ENCODE peak calls at places on chromosomes 4 and X, in six cellular contexts. F is neuronal stem cell, U is mesendoderm, I is H9, D is mesenchymal stem cell, M is H1. S is an unnamed sample.
A peak's percentile ranks its signal among the peaks of the same experiment; 100 is the strongest.

GRCh38 chr4:128737098-128737513 is 72.4 kb upstream of the JADE1 start:
- DNase-seq in M (no peak), U (peak; percentile 32), D (no peak), I (peak; percentile 29), F (no peak), S (no peak)

GRCh38 chr4:147760695-147761094 is 28.8 kb downstream of the ARHGAP10 start:
- DNase-seq in M (no peak), F (no peak), D (no peak), I (no peak), U (no peak), S (no peak)

GRCh38 chrX:132209527-132209926 is 9.7 kb downstream of the RAP2C start:
- DNase-seq in U (no peak), M (no peak), F (no peak), D (peak; percentile 22), I (no peak), S (peak; percentile 43)

GRCh38 chrX:53357799-53358530 is 64.5 kb downstream of the SMC1A start:
- DNase-seq in F (peak; percentile 3), D (peak; percentile 69), U (peak; percentile 86), M (no peak), I (peak; percentile 37), S (peak; percentile 48)

GRCh38 chr4:95643627-95644026 is 94.9 kb upstream of the UNC5C start:
- DNase-seq in D (no peak), U (no peak), F (no peak), I (no peak), M (no peak), S (no peak)

GRCh38 chr4:134019657-134020056 is 181.9 kb downstream of the PABPC4L start:
- DNase-seq in D (no peak), F (no peak), U (no peak), M (no peak), I (no peak), S (no peak)

GRCh38 chr4:8079031-8079885 is 79.4 kb downstream of the ABLIM2 start:
- DNase-seq in U (peak; percentile 93), D (no peak), F (no peak), M (no peak), I (no peak), S (no peak)

GRCh38 chr4:62512271-62512670 is 1312.1 kb downstream of the ADGRL3 start:
- DNase-seq in I (no peak), M (no peak), D (no peak), F (no peak), U (peak; percentile 87), S (no peak)

GRCh38 chr4:61160484-61160883 is 39.6 kb upstream of the ADGRL3 start:
- DNase-seq in M (no peak), F (no peak), I (no peak), U (peak; percentile 54), D (no peak), S (no peak)

GRCh38 chr4:55615008-55615407 is 21.1 kb downstream of the NMU start:
- DNase-seq in D (no peak), M (no peak), U (no peak), F (no peak), I (no peak), S (no peak)

GRCh38 chr4:84530449-84530848 is 31.4 kb upstream of the NKX6-1 start:
- DNase-seq in D (peak; percentile 8), U (no peak), M (no peak), I (no peak), F (no peak), S (peak; percentile 4)

GRCh38 chr4:72006576-72006975 is 25.2 kb upstream of the NPFFR2 start:
- DNase-seq in I (no peak), M (no peak), D (peak; percentile 58), F (no peak), U (no peak), S (peak; percentile 56)

GRCh38 chr4:37628977-37629609 is 57.1 kb downstream of the RELL1 start:
- DNase-seq in F (no peak), U (peak; percentile 33), M (no peak), D (peak; percentile 80), I (no peak), S (peak; percentile 87)

GRCh38 chr4:104879367-104879766 is 267.3 kb upstream of the TET2 start:
- DNase-seq in F (no peak), I (no peak), D (no peak), U (no peak), M (no peak), S (no peak)

GRCh38 chr4:71692963-71693362 is 90.9 kb downstream of the GC start:
- DNase-seq in F (no peak), U (no peak), I (no peak), M (no peak), D (no peak), S (no peak)

GRCh38 chr4:2797188-2797544 is 4.3 kb downstream of the SH3BP2 start:
- DNase-seq in F (no peak), D (no peak), I (no peak), U (no peak), M (no peak), S (no peak)

GRCh38 chrX:118975831-118976598 is 1.6 kb downstream of the LONRF3 start:
- DNase-seq in D (peak; percentile 53), I (no peak), M (no peak), F (no peak), U (peak; percentile 21), S (peak; percentile 3)

GRCh38 chr4:78520808-78521226 is 30.8 kb upstream of the ANXA3 start:
- DNase-seq in M (no peak), I (no peak), D (no peak), U (no peak), F (no peak), S (peak; percentile 15)

GRCh38 chr4:2256781-2257191 is 5.1 kb downstream of the MXD4 start:
- DNase-seq in U (no peak), M (no peak), I (no peak), F (no peak), D (no peak), S (no peak)

GRCh38 chr4:151766691-151767090 is 5.9 kb upstream of the GATB start:
- DNase-seq in I (no peak), D (no peak), U (peak; percentile 39), F (no peak), M (no peak), S (no peak)

GRCh38 chr4:16835597-16836247 is 62.7 kb downstream of the LDB2 start:
- DNase-seq in I (no peak), D (no peak), M (no peak), F (no peak), U (no peak), S (no peak)

GRCh38 chrX:17413228-17413627 is 38.2 kb downstream of the NHS start:
- DNase-seq in I (no peak), M (no peak), U (no peak), F (no peak), D (peak; percentile 50), S (peak; percentile 88)

GRCh38 chr4:169907705-169908104 is 118.5 kb downstream of the MFAP3L start:
- DNase-seq in M (no peak), U (no peak), D (no peak), F (no peak), I (no peak), S (no peak)

DNA sequence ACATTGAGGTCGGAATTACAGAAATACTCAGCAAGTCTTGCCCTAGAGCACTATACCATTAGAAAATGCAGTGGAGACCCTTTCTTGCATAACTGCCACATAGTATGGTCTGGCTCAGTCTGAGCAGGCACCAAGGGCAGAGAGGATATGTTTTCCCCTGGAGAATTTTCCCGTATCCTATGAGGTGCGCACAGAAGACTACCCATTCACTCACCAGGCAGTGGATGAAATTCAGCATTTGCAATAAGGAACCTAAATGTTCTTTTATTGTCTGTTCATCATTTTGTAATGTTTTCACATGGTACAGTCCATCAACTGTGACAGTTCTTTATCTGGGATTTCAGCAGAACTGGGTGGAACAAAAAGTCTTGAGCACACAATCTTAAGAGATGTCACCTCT is 15.5 kb downstream of the JADE3 start:
- DNase-seq in U (no peak), I (no peak), D (no peak), F (no peak), M (no peak), S (no peak)
- H2BK15ac ChIP-seq in U (no peak overlapping the region), I (no peak overlapping the region), D (no peak overlapping the region), F (no peak overlapping the region), M (no peak overlapping the region), S (no peak overlapping the region)

DNA sequence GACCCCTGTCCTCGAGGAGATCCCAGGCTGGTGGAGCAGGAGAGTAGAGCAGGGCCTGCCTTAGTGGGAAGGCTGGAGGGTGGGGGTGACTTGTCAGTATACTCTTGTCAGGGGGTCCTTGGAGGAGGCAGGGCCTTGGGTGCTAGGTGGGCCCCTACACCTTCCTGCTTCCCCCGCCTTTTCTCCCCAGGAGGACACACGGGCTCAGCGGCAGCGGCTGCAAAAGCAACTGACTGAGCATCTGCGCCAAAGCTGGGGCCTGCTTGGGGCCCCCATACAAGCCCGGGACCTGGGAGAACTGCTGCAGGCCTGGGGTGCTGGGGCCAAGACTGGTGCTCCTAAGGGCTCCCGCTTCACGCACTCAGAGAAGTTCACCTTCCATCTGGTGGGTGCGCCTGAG is 11.3 kb downstream of the CCDC22 start:
- DNase-seq in I (no peak), D (no peak), M (no peak), U (no peak), F (no peak), S (no peak)
- H2BK15ac ChIP-seq in I (no peak overlapping the region), D (no peak overlapping the region), M (no peak overlapping the region), U (no peak overlapping the region), F (no peak overlapping the region), S (no peak overlapping the region)

DNA sequence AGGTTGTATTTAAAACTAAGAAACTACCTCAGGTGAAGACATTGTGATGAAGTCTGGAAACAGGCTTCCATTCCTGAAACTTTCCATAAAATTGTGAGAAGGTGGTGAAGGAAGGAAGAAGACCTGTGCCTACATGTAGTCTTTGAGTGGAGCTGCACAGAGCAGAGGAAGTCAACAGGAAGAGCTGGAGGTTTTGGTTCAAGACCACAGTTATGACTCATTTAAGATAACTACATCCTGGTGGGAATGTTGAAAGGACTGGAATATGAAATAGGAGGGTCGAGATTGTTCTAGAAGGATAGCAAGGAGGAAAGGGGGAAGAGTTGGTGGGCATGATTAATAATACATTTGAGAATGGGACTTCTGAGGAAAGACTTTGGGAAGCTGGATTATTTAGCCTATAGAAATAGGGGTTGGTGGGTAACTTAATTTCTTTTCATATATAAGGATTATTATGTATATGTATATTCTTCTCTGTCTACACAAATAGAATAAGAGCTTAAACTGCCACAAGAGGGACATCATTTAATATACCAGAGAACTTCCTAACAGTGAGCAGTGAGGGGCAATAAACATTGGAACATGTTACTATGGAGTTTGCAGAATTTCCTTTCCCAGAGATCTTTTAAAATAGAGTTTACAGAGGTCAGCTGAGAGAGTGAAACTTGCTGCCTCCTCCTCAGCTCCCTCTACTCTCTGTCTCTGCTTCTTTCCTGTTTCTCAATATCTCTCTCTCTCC is 23.5 kb downstream of the AWAT2 start:
- DNase-seq in I (no peak), D (peak; percentile 0), F (no peak), M (no peak), U (no peak), S (peak; percentile 5)
- H2BK15ac ChIP-seq in I (no peak overlapping the region), D (no peak overlapping the region), F (no peak overlapping the region), M (no peak overlapping the region), U (no peak overlapping the region), S (no peak overlapping the region)

DNA sequence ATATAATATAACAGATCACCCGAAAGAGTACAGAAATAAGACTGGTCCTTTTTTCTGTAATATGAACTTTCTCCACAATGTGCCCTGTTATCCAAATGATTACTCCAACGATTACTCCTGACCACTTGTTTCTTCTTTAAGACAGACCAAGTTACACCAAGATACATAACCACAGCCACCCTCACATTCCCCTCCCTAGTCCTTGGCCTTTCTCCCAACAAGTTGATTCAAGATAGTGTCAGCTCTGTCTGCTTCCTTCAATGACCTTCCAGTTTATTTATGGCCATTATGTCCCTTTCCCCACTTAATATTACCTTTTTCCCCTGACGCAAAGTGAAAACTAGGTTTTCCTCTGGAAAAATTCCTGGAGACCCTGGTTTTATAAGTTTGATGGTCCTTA is 397.2 kb downstream of the FAM47B start:
- DNase-seq in M (no peak), F (no peak), U (no peak), I (no peak), D (peak; percentile 0), S (no peak)
- H2BK15ac ChIP-seq in M (no peak overlapping the region), F (no peak overlapping the region), U (no peak overlapping the region), I (no peak overlapping the region), D (no peak overlapping the region), S (no peak overlapping the region)